ENCODE peak calls at places on chromosomes 6 and 20, in eight cellular contexts. T is Peyer's patch; O is upper lobe of left lung; L is A549; Z is keratinocyte; V is HFF-Myc; K is lower leg skin; A is CD8-positive, alpha-beta T cell. B is an unnamed sample.

GRCh38 chr6:48641544-48641943 is 530.5 kb upstream of the PTCHD4 start:
- DNase-seq in T (no peak), O (no peak), L (no peak), Z (peak), V (no peak), K (no peak), A (no peak), B (no peak)

GRCh38 chr20:24632581-24632980 is 163.2 kb downstream of the SYNDIG1 start:
- DNase-seq in T (no peak), O (no peak), L (no peak), Z (no peak), V (no peak), K (no peak), A (no peak), B (no peak)

GRCh38 chr20:48547682-48548081 is 280.1 kb downstream of the PREX1 start:
- DNase-seq in T (no peak), O (no peak), L (no peak), Z (no peak), V (no peak), K (no peak), A (no peak), B (no peak)

GRCh38 chr6:15769471-15770088 is 106.8 kb upstream of the DTNBP1 start:
- DNase-seq in T (no peak), O (no peak), L (no peak), Z (no peak), V (no peak), K (no peak), A (no peak), B (no peak)

GRCh38 chr6:84921891-84922290 is 157.5 kb upstream of the TBX18 start:
- DNase-seq in T (no peak), O (no peak), L (no peak), Z (no peak), V (no peak), K (no peak), A (no peak), B (no peak)

GRCh38 chr6:45655630-45656422 is 278.1 kb upstream of the SUPT3H start:
- DNase-seq in T (no peak), O (no peak), L (peak), Z (peak), V (peak), K (no peak), A (no peak), B (no peak)

GRCh38 chr20:36805396-36805795 is 31.8 kb upstream of the DSN1 start:
- DNase-seq in T (no peak), O (no peak), L (no peak), Z (no peak), V (no peak), K (no peak), A (no peak), B (no peak)

GRCh38 chr6:71496018-71496800 is 207.6 kb downstream of the OGFRL1 start:
- DNase-seq in T (peak), O (no peak), L (no peak), Z (no peak), V (no peak), K (no peak), A (no peak), B (peak)

GRCh38 chr6:111540971-111541719 is 58.1 kb upstream of the REV3L start:
- DNase-seq in T (no peak), O (no peak), L (no peak), Z (no peak), V (no peak), K (no peak), A (no peak), B (no peak)

GRCh38 chr20:46715292-46715756 is 5.9 kb downstream of the SLC2A10 start:
- DNase-seq in T (peak), O (no peak), L (peak), Z (no peak), V (peak), K (peak), A (no peak), B (peak)

GRCh38 chr6:112690497-112691202 is 343.5 kb downstream of the RFPL4B start:
- DNase-seq in T (no peak), O (no peak), L (no peak), Z (no peak), V (no peak), K (no peak), A (no peak), B (no peak)

GRCh38 chr6:119736680-119737079 is 387.1 kb upstream of the MAN1A1 start:
- DNase-seq in T (no peak), O (no peak), L (no peak), Z (no peak), V (no peak), K (no peak), A (no peak), B (no peak)

GRCh38 chr6:42257063-42257462 is 39.4 kb upstream of the MRPS10 start:
- DNase-seq in T (no peak), O (no peak), L (no peak), Z (no peak), V (no peak), K (no peak), A (no peak), B (no peak)

GRCh38 chr6:37696841-37697735 is 595 bp downstream of the MDGA1 start:
- DNase-seq in T (peak), O (peak), L (peak), Z (no peak), V (no peak), K (no peak), A (peak), B (no peak)

GRCh38 chr20:4997207-4997606 is 4.1 kb downstream of the SLC23A2 start:
- DNase-seq in T (no peak), O (no peak), L (no peak), Z (no peak), V (no peak), K (no peak), A (no peak), B (no peak)

GRCh38 chr6:75791881-75792280 is 42.8 kb downstream of the MYO6 start:
- DNase-seq in T (no peak), O (no peak), L (no peak), Z (no peak), V (no peak), K (no peak), A (no peak), B (no peak)

GRCh38 chr6:69796081-69796626 is 656 bp downstream of the LMBRD1 start:
- DNase-seq in T (peak), O (no peak), L (peak), Z (peak), V (no peak), K (peak), A (peak), B (peak)

GRCh38 chr6:150202404-150202803 is 59.6 kb downstream of the PPP1R14C start:
- DNase-seq in T (peak), O (no peak), L (no peak), Z (no peak), V (no peak), K (no peak), A (no peak), B (peak)

GRCh38 chr20:18034039-18034438 is 23.7 kb downstream of the OVOL2 start:
- DNase-seq in T (no peak), O (no peak), L (no peak), Z (no peak), V (no peak), K (no peak), A (no peak), B (no peak)

GRCh38 chr6:39546731-39547130 is 178.5 kb downstream of the KIF6 start:
- DNase-seq in T (no peak), O (no peak), L (no peak), Z (no peak), V (no peak), K (no peak), A (no peak), B (no peak)

GRCh38 chr6:69145062-69145461 is 510.0 kb downstream of the ADGRB3 start:
- DNase-seq in T (no peak), O (peak), L (no peak), Z (no peak), V (no peak), K (no peak), A (no peak), B (peak)

GRCh38 chr6:149961728-149962425 is 1.9 kb upstream of the ULBP1 start:
- DNase-seq in T (no peak), O (no peak), L (peak), Z (no peak), V (no peak), K (no peak), A (peak), B (no peak)

GRCh38 chr6:81238390-81238789 is 514.1 kb downstream of the TENT5A start:
- DNase-seq in T (no peak), O (no peak), L (no peak), Z (no peak), V (no peak), K (no peak), A (no peak), B (no peak)

GRCh38 chr6:53266553-53267090 is 82.1 kb downstream of the ELOVL5 start:
- DNase-seq in T (no peak), O (no peak), L (no peak), Z (no peak), V (no peak), K (no peak), A (no peak), B (no peak)

GRCh38 chr6:5338177-5338960 is 77.1 kb downstream of the FARS2 start:
- DNase-seq in T (no peak), O (no peak), L (no peak), Z (no peak), V (no peak), K (no peak), A (no peak), B (no peak)

GRCh38 chr6:68639211-68639610 is 4.1 kb downstream of the ADGRB3 start:
- DNase-seq in T (no peak), O (no peak), L (no peak), Z (no peak), V (no peak), K (no peak), A (no peak), B (no peak)

GRCh38 chr6:126127662-126128061 is 141.3 kb downstream of the TRMT11 start:
- DNase-seq in T (no peak), O (no peak), L (no peak), Z (no peak), V (no peak), K (no peak), A (no peak), B (no peak)

GRCh38 chr20:17856837-17857605 is 111.6 kb downstream of the SNX5 start:
- DNase-seq in T (no peak), O (no peak), L (no peak), Z (no peak), V (no peak), K (no peak), A (no peak), B (no peak)

GRCh38 chr6:116572162-116572561 is 858 bp downstream of the RWDD1 start:
- DNase-seq in T (peak), O (no peak), L (peak), Z (no peak), V (no peak), K (no peak), A (no peak), B (peak)

GRCh38 chr20:6067765-6068318 is 14.0 kb upstream of the LRRN4 start:
- DNase-seq in T (no peak), O (no peak), L (no peak), Z (no peak), V (no peak), K (no peak), A (no peak), B (no peak)

GRCh38 chr6:131398176-131398575 is 174.8 kb upstream of the ARG1 start:
- DNase-seq in T (no peak), O (no peak), L (no peak), Z (no peak), V (no peak), K (no peak), A (no peak), B (no peak)

GRCh38 chr6:104357928-104358327 is 501.8 kb downstream of the HACE1 start:
- DNase-seq in T (no peak), O (no peak), L (no peak), Z (no peak), V (no peak), K (no peak), A (no peak), B (peak)

GRCh38 chr6:158376650-158377081 is 64.4 kb downstream of the TULP4 start:
- DNase-seq in T (no peak), O (no peak), L (no peak), Z (no peak), V (peak), K (no peak), A (no peak), B (no peak)

GRCh38 chr20:32515631-32516101 is 69.5 kb downstream of the NOL4L start:
- DNase-seq in T (no peak), O (no peak), L (no peak), Z (no peak), V (no peak), K (no peak), A (no peak), B (no peak)

GRCh38 chr6:157246771-157247484 is 76.4 kb downstream of the TMEM242 start:
- DNase-seq in T (no peak), O (no peak), L (no peak), Z (no peak), V (no peak), K (no peak), A (no peak), B (no peak)

GRCh38 chr20:50408526-50409364 is 101.4 kb upstream of the PTPN1 start:
- DNase-seq in T (no peak), O (no peak), L (no peak), Z (no peak), V (no peak), K (no peak), A (no peak), B (no peak)

DNA sequence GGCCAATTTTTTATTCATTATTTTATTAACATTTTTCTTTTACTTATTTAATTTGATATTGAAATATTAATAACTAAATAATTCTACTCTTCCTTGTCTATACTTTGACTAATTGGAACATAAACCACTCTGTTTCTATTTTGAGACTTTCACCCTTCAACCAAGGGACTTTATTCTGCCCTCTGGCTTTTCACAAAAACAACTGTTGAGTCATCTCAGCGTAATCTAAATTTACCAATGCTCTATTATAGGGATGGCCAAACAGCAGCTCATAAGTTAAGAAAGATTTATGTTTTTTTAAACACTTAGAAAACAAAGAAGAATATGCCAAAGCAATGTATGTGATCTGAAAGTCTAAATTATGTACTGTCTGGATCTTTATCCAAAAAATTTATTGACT is 46.7 kb downstream of the DOP1A start:
- DNase-seq in T (no peak), O (no peak), L (no peak), Z (no peak), V (no peak), K (no peak), A (no peak), B (no peak)
- TF ChIP-seq CTCF in T (no peak), O (no peak), L (no peak), Z (no peak), V (no peak), K (no peak), A (no peak), B (no peak)

GRCh38 chr20:1401431-1401907 is 8.6 kb upstream of the FKBP1A start:
- DNase-seq in T (no peak), O (no peak), L (no peak), Z (no peak), V (no peak), K (no peak), A (no peak), B (no peak)

GRCh38 chr20:1396702-1397101 is 3.8 kb upstream of the FKBP1A start:
- DNase-seq in T (no peak), O (no peak), L (no peak), Z (no peak), V (no peak), K (no peak), A (no peak), B (no peak)

GRCh38 chr20:1396264-1396663 is 3.4 kb upstream of the FKBP1A start:
- DNase-seq in T (no peak), O (no peak), L (no peak), Z (no peak), V (no peak), K (no peak), A (no peak), B (no peak)

GRCh38 chr20:1393507-1393882 is 641 bp upstream of the FKBP1A start:
- DNase-seq in T (no peak), O (no peak), L (no peak), Z (no peak), V (no peak), K (no peak), A (no peak), B (no peak)

GRCh38 chr20:1397710-1398109 is 4.9 kb upstream of the FKBP1A start:
- DNase-seq in T (no peak), O (no peak), L (no peak), Z (no peak), V (no peak), K (no peak), A (no peak), B (no peak)
- TF ChIP-seq CTCF in T (peak), O (no peak), L (peak), Z (peak), V (no peak), K (no peak), A (no peak), B (no peak)

GRCh38 chr20:3670511-3670910 is 7.3 kb upstream of the GFRA4 start:
- DNase-seq in T (no peak), O (no peak), L (no peak), Z (no peak), V (no peak), K (no peak), A (no peak), B (no peak)
- TF ChIP-seq CTCF in T (no peak), O (no peak), L (no peak), Z (peak), V (no peak), K (no peak), A (no peak), B (no peak)

GRCh38 chr6:78867370-78868040 is at the start of gene IRAK1BP1:
- DNase-seq in T (peak), O (peak), L (peak), Z (no peak), V (peak), K (peak), A (peak), B (peak)
- TF ChIP-seq CTCF in T (no peak), O (no peak), L (no peak), Z (no peak), V (peak), K (no peak), A (no peak), B (no peak)

DNA sequence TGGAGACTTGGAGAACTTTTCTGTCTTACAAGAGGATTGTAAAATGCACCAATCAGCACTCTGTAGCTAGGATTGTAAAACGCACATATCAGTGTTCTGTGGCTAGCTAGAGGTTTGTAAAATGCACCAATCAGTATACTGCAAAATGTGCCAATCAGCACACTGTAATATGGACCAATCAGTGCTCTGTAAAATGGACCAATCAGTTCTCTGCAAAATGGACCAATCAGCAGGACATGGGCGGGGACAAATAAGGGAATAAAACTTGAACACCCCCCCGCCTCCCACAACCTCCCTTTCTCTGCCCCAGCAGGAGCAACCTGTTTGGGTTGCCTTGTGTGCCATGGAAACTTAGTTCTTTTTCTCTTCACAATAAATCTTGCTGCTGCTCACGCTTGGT is 12.8 kb upstream of the RPS10 start:
- DNase-seq in T (no peak), O (no peak), L (no peak), Z (no peak), V (no peak), K (no peak), A (no peak), B (no peak)
- TF ChIP-seq CTCF in T (no peak), O (no peak), L (no peak), Z (no peak), V (no peak), K (no peak), A (no peak), B (no peak)

GRCh38 chr6:6466967-6467761 is 121.4 kb upstream of the LY86 start:
- DNase-seq in T (no peak), O (no peak), L (no peak), Z (peak), V (no peak), K (no peak), A (no peak), B (no peak)
- TF ChIP-seq CTCF in T (no peak), O (no peak), L (no peak), Z (no peak), V (no peak), K (no peak), A (no peak), B (no peak)